ENCODE peak calls at places on chromosomes 4 and X, in nine cellular contexts. S, G, O, I, A, L, V, F and N are unnamed samples.

GRCh38 chr4:3047464-3048286 is 26.7 kb downstream of the HTT-AS start:
- DNase-seq in I (peak), F (peak), S (peak), L (peak), V (no peak), G (no peak), O (peak), A (peak), N (peak)

GRCh38 chr4:90025248-90025647 is 101.9 kb upstream of the CCSER1 start:
- DNase-seq in A (no peak), V (no peak), F (peak), G (no peak), O (no peak), L (no peak), S (no peak), I (peak), N (no peak)

GRCh38 chr4:158161561-158162354 is 11.1 kb downstream of the GASK1B start:
- DNase-seq in I (peak), O (peak), L (no peak), S (no peak), V (no peak), F (peak), A (no peak), G (no peak), N (peak)

GRCh38 chr4:83266689-83267088 is 17.9 kb downstream of the COQ2 start:
- DNase-seq in I (no peak), S (no peak), G (no peak), L (no peak), V (no peak), O (no peak), A (no peak), F (no peak), N (no peak)

GRCh38 chr4:122576261-122577188 is 44.3 kb downstream of the IL21 start:
- DNase-seq in G (no peak), L (no peak), A (no peak), F (peak), O (no peak), V (no peak), S (no peak), I (peak), N (peak)

GRCh38 chr4:53196872-53197759 is 168.7 kb downstream of the SCFD2 start:
- DNase-seq in I (peak), V (no peak), O (no peak), A (no peak), F (peak), G (no peak), L (no peak), S (no peak), N (peak)

GRCh38 chr4:152535236-152535902 is 523 bp downstream of the FBXW7 start:
- DNase-seq in I (no peak), A (peak), F (no peak), V (peak), S (no peak), G (no peak), O (no peak), L (peak), N (peak)

GRCh38 chrX:137215467-137215866 is 181.7 kb upstream of the GPR101 start:
- DNase-seq in F (no peak), A (no peak), G (no peak), L (no peak), S (no peak), I (no peak), O (no peak), V (no peak), N (no peak)

GRCh38 chr4:79682801-79683217 is 274.8 kb upstream of the GK2 start:
- DNase-seq in S (no peak), L (no peak), F (no peak), I (no peak), A (no peak), O (no peak), G (no peak), V (no peak), N (no peak)

GRCh38 chr4:42490015-42490414 is 92.7 kb downstream of the SHISA3 start:
- DNase-seq in L (no peak), S (no peak), F (no peak), G (no peak), A (no peak), V (no peak), O (no peak), I (no peak), N (no peak)

GRCh38 chrX:25015486-25016360 is at the start of gene ARX:
- DNase-seq in I (peak), F (peak), S (peak), G (no peak), L (peak), O (peak), A (peak), V (peak), N (peak)

GRCh38 chr4:164428561-164428960 is 325.4 kb upstream of the SMIM31 start:
- DNase-seq in L (no peak), O (no peak), V (no peak), I (no peak), G (no peak), F (no peak), S (no peak), A (no peak), N (no peak)

GRCh38 chr4:138182838-138183426 is 59.2 kb downstream of the SLC7A11 start:
- DNase-seq in L (no peak), O (peak), A (no peak), F (peak), S (no peak), I (peak), V (no peak), G (no peak), N (peak)

GRCh38 chr4:55074386-55074785 is 51.0 kb downstream of the KDR start:
- DNase-seq in I (no peak), A (no peak), L (no peak), O (no peak), G (no peak), F (no peak), V (no peak), S (no peak), N (no peak)

GRCh38 chr4:17165256-17165655 is 266.8 kb upstream of the LDB2 start:
- DNase-seq in F (no peak), S (no peak), G (no peak), O (no peak), V (no peak), I (no peak), A (no peak), L (no peak), N (no peak)

DNA sequence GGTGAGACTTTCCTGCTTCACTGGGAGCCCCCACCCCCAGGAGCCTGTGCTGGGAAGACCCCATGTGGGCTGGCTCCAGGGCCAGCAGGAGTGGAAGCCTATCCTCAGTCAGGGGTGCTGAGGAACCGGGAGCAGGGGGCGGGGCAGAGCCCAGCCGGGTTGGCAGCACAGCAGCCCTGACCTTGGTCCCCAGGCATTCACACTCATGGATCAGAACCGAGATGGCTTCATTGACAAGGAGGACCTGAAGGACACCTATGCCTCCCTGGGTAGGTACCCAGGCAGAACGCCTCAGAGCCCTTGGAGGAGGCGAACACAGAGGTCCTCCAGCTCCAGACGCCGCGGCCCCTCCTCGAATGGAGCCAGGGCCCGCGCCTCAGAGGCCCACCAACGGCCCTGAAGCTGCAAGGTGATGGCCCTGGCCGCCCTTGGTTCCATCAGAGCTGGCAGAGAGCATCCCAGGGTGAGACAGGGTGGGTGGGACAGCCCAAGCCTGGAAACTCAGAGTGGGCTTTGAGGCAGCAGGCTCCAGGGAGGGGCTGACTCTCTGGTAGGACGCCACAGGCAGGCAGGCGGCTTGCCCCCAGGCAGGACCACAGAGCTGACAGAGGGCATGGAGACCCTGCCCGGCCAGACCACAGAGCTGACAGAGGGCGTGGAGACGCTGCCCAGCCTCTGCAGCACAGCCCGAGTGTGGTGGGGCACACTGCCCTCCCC is 4.6 kb downstream of the MYL5 start:
- DNase-seq in V (peak), F (no peak), A (no peak), L (no peak), S (no peak), I (no peak), O (no peak), G (no peak), N (no peak)
- TF ChIP-seq POLR2A in V (no peak), F (no peak), A (no peak), L (no peak), S (no peak), I (no peak), O (no peak), G (no peak), N (peak)

GRCh38 chrX:41435708-41436107 is 11.4 kb upstream of the NYX start:
- DNase-seq in O (no peak), A (no peak), V (no peak), F (no peak), I (no peak), S (no peak), L (no peak), G (no peak), N (no peak)
- TF ChIP-seq POLR2A in O (no peak), A (no peak), V (no peak), F (no peak), I (no peak), S (no peak), L (no peak), G (no peak), N (no peak)

GRCh38 chr4:86934772-86935498 is at the start of gene AFF1:
- DNase-seq in G (peak), O (peak), V (peak), A (peak), L (peak), I (peak), S (peak), F (peak), N (peak)
- TF ChIP-seq POLR2A in G (no peak), O (peak), V (no peak), A (peak), L (peak), I (peak), S (peak), F (peak), N (peak)

GRCh38 chrX:65034641-65035450 is 58.6 kb upstream of the ZC4H2 start:
- DNase-seq in S (peak), O (peak), F (peak), L (peak), G (peak), I (peak), A (peak), V (peak), N (peak)
- TF ChIP-seq POLR2A in S (no peak), O (no peak), F (no peak), L (peak), G (no peak), I (no peak), A (peak), V (no peak), N (peak)

DNA sequence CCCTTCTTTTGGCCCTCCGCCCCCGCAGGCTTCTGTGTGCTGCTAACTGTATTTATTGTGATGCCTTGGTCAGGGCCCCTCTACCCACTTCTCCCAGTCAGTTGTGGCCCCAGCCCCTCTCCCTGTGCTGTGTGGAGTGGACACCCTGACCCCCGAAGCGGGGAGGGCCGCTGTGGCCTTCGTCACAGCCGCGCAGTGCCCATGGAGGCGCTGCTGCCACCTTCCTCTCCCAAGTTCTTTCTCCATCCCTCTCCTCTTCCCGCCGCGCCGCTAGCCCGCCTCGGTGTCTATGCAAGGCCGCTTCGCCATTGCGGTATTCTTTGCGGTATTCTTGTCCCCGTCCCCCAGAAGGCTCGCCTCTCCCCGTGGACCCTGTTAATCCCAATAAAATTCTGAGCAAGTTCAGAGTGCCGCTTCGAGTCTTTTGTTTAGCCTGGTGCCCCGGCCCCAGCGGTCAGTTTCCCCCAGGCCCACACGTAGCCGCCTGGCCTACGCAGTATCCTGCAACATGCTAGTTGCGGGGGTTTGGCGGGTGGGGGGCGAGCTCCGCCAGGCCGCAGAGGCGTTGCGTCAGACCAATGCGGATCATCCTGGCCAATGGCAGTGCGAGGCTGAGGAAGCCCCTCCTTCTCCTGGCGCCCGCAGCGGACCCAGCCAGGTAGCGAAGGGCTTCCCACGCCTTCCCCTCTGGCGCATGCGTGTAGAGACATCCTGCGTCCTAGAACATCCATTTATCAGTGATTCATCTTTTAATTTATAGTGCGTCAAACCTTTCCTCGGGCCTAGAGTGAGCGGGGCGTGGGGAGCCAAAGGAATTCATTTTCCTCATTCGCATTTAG is 5.6 kb upstream of the KANTR start:
- DNase-seq in S (peak), L (peak), A (peak), V (peak), I (peak), G (peak), O (peak), F (no peak), N (peak)
- TF ChIP-seq POLR2A in S (peak), L (no peak), A (peak), V (no peak), I (no peak), G (no peak), O (no peak), F (no peak), N (no peak)

GRCh38 chr4:91028223-91028622 is 901.0 kb downstream of the CCSER1 start:
- DNase-seq in F (no peak), S (no peak), I (no peak), G (no peak), O (no peak), A (no peak), L (no peak), V (no peak), N (no peak)

GRCh38 chr4:91025240-91026173 is 898.3 kb downstream of the CCSER1 start:
- DNase-seq in V (no peak), G (no peak), L (no peak), S (no peak), F (no peak), A (no peak), I (no peak), O (no peak), N (no peak)
- TF ChIP-seq POLR2A in V (no peak), G (no peak), L (no peak), S (no peak), F (no peak), A (no peak), I (no peak), O (no peak), N (no peak)